ENCODE peak calls at places on chromosomes 16 and 17, in seven cellular contexts. Y is HepG2, K is tibial nerve, X is SK-N-SH, F is K562, B is esophagus muscularis mucosa, Z is stomach. C is an unnamed sample.

GRCh38 chr17:51256101-51256500 is 3.7 kb downstream of the MBTD1 start:
- DNase-seq in Y (peak; percentile 46), X (no peak), K (no peak), Z (no peak), F (no peak), B (no peak), C (no peak)

GRCh38 chr17:33940769-33941168 is 314.3 kb upstream of the CCL2 start:
- DNase-seq in B (no peak), Z (no peak), K (no peak), X (no peak), Y (no peak), F (no peak), C (no peak)

GRCh38 chr17:1174490-1174889 is 5.3 kb downstream of the ABR start:
- DNase-seq in B (no peak), F (no peak), Z (no peak), K (no peak), Y (no peak), X (no peak), C (no peak)

GRCh38 chr16:29806641-29807425 is 504 bp downstream of the MAZ start:
- DNase-seq in X (peak; percentile 70), Z (peak; percentile 44), F (peak; percentile 90), B (no peak), Y (peak; percentile 76), K (no peak), C (peak; percentile 58)

GRCh38 chr16:11256657-11257130 is 690 bp upstream of the SOCS1 start:
- DNase-seq in F (peak; percentile 67), X (peak; percentile 78), Z (peak; percentile 69), B (no peak), Y (no peak), K (peak; percentile 47), C (peak; percentile 79)

GRCh38 chr16:10578474-10579316 is 1.7 kb downstream of the EMP2 start:
- DNase-seq in B (no peak), X (no peak), K (no peak), Y (peak; percentile 74), F (no peak), Z (peak; percentile 39), C (peak; percentile 84)

GRCh38 chr17:46950997-46951621 is 27.9 kb downstream of the RPRML start:
- DNase-seq in X (no peak), K (no peak), Y (no peak), F (no peak), Z (no peak), B (no peak), C (peak; percentile 48)

GRCh38 chr17:37212184-37212583 is 163.6 kb upstream of the C17orf78 start:
- DNase-seq in X (no peak), Z (no peak), K (no peak), Y (no peak), F (no peak), B (no peak), C (no peak)

GRCh38 chr16:87647431-87648185 is 45.3 kb downstream of the JPH3 start:
- DNase-seq in Y (no peak), F (no peak), X (peak; percentile 57), B (no peak), K (no peak), Z (no peak), C (no peak)

GRCh38 chr17:13306310-13306962 is 288.6 kb upstream of the ELAC2 start:
- DNase-seq in Z (no peak), X (peak; percentile 60), B (no peak), F (peak; percentile 75), Y (peak; percentile 69), K (no peak), C (no peak)

GRCh38 chr16:59021751-59022150 is 287.6 kb upstream of the GOT2 start:
- DNase-seq in X (no peak), Z (no peak), F (no peak), B (no peak), K (no peak), Y (no peak), C (no peak)

GRCh38 chr17:17098426-17099035 is 56.3 kb downstream of the MPRIP start:
- DNase-seq in X (no peak), Y (no peak), B (no peak), F (no peak), Z (no peak), K (no peak), C (no peak)

GRCh38 chr16:77723108-77723514 is 797 bp downstream of the NUDT7 start:
- DNase-seq in Z (no peak), K (no peak), F (peak; percentile 59), X (peak; percentile 58), B (no peak), Y (no peak), C (peak; percentile 23)

GRCh38 chr17:40345161-40346034 is 19.1 kb downstream of the GJD3 start:
- DNase-seq in F (peak; percentile 78), X (peak; percentile 74), K (no peak), Z (peak; percentile 70), B (no peak), Y (peak; percentile 84), C (peak; percentile 92)
- H3K27me3 ChIP-seq in F (no peaks in the 10 kb centered on the region), X (no peaks in the 10 kb centered on the region), K (no peaks in the 10 kb centered on the region), Z (no peaks in the 10 kb centered on the region), B (no peaks in the 10 kb centered on the region), Y (no peaks in the 10 kb centered on the region), C (no peaks in the 10 kb centered on the region)

DNA sequence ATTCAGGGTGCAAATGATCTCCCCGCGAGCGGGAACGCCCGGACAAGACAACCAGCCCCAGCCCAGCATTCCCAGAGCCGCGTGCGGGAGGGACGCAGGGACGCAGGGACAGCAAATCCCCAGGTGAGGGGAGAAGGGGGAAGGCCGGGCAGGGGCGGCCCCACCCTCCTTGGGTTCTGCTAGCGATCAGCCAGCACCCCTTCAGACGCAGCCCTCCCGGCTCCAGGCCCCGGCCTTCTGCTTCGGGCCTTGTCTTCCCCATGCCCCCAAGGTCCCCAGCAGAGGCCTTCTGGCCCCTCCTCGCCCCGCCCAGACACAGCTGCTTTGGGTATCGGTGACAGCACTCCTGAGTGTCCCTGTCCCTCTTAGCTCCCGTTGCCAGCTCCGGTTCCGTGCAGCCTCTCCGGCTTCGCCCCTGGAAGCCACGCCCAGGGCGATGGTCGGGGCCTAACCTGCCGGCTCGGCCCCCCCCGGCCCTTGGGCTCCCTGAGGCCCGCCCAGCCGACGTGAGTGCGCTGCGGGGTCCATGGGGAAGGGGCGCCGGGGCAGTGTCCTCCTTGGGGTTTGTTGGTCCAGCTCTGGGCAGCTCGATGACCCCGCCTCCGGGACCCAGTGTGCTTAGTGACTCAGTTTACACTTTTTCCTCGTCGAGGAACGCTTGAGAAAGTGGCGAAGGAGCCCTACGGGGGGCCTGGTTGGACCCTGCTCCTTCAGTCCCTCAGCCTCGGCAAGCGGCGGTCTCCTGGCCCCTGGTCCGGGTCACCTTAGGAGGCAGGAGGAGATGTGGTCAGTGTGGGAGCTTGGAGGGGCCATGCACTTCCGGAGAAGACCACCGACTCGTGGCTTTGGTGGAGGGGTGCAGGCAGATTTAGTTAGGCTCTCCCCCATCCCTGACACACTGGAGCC is 50.5 kb upstream of the AMZ2 start:
- DNase-seq in K (no peak), B (no peak), Z (no peak), Y (no peak), F (peak; percentile 16), X (peak; percentile 65), C (no peak)
- TF ChIP-seq EP300 in K (no peak), B (no peak), Z (no peak), Y (no peak), F (no peak), X (no peak), C (no peak)

GRCh38 chr17:77543779-77544178 is 403.0 kb downstream of the SEC14L1 start:
- DNase-seq in B (no peak), Y (no peak), Z (no peak), F (no peak), K (no peak), X (no peak), C (no peak)

GRCh38 chr17:77544347-77544746 is 403.6 kb downstream of the SEC14L1 start:
- DNase-seq in F (no peak), Y (no peak), K (no peak), Z (no peak), X (no peak), B (no peak), C (no peak)

GRCh38 chr17:77546772-77547201 is 406.0 kb downstream of the SEC14L1 start:
- DNase-seq in K (no peak), Y (no peak), Z (no peak), F (no peak), B (no peak), X (peak; percentile 39), C (no peak)

GRCh38 chr17:77553459-77554066 is 404.9 kb upstream of the TNRC6C start:
- DNase-seq in Y (no peak), B (no peak), Z (no peak), X (no peak), K (no peak), F (no peak), C (no peak)

DNA sequence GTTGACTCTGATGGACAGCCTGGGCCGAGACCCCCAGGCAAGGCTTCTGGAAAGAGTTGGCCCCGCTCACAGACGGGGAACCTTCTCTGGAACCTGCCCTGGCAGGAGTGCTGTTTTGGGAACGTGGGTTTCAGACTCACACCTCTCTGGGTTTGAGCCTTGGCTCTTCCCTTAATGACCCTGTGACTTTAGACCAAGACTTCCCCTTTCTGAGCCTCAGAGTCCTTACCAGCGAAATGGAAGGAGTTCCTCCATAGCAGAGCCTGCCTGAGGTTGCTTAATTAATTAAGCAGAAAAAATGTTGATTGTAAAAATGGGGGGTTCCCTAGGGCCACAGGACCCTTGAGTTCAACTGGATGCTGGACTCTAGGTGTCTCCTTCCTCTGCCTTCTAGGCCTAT is 408.2 kb downstream of the SEC14L1 start:
- DNase-seq in Y (no peak), F (no peak), K (no peak), Z (no peak), X (no peak), B (no peak), C (no peak)
- H3K27me3 ChIP-seq in Y (peaks cover 11% of the 10 kb centered on the region), F (peaks cover 67% of the 10 kb centered on the region), K (no peaks in the 10 kb centered on the region), Z (no peaks in the 10 kb centered on the region), X (peaks cover 33% of the 10 kb centered on the region), B (no peaks in the 10 kb centered on the region), C (no peaks in the 10 kb centered on the region)

GRCh38 chr16:17235147-17235817 is 235.5 kb downstream of the XYLT1 start:
- DNase-seq in Y (no peak), Z (no peak), K (no peak), B (no peak), F (no peak), X (no peak), C (no peak)

GRCh38 chr16:17232487-17232886 is 238.3 kb downstream of the XYLT1 start:
- DNase-seq in Y (no peak), Z (no peak), F (no peak), X (no peak), K (no peak), B (no peak), C (no peak)

GRCh38 chr16:17230932-17231581 is 239.7 kb downstream of the XYLT1 start:
- DNase-seq in Y (no peak), X (no peak), B (no peak), K (no peak), Z (no peak), F (no peak), C (no peak)

GRCh38 chr16:17231972-17232371 is 238.8 kb downstream of the XYLT1 start:
- DNase-seq in X (no peak), F (no peak), K (no peak), B (no peak), Z (no peak), Y (no peak), C (no peak)

GRCh38 chr16:17233301-17234002 is 237.3 kb downstream of the XYLT1 start:
- DNase-seq in X (no peak), Y (no peak), K (no peak), F (no peak), Z (no peak), B (no peak), C (no peak)
- TF ChIP-seq EP300 in X (no peak), Y (no peak), K (no peak), F (no peak), Z (no peak), B (no peak), C (no peak)

C was measured in upper lobe of left lung.